ENCODE peak calls at places on chromosome 4, in six cellular contexts. S is IMR-90, F is H9, Z is neuronal stem cell, H is mesenchymal stem cell, O is trophoblast cell. U is an unnamed sample.

GRCh38 chr4:13762126-13762525 is 134.6 kb upstream of the BOD1L1 start:
- DNase-seq in S (peak), F (no peak), Z (no peak), H (no peak), O (no peak), U (no peak)

GRCh38 chr4:122672091-122672490 is 51.2 kb upstream of the IL21 start:
- DNase-seq in S (no peak), F (no peak), Z (no peak), H (no peak), O (no peak), U (no peak)

GRCh38 chr4:147707892-147708672 is 23.8 kb upstream of the ARHGAP10 start:
- DNase-seq in S (peak), F (no peak), Z (no peak), H (peak), O (peak), U (peak)

GRCh38 chr4:45621926-45622325 is 501.9 kb downstream of the GABRG1 start:
- DNase-seq in S (no peak), F (no peak), Z (no peak), H (no peak), O (peak), U (no peak)

GRCh38 chr4:165874799-165875371 is 1.8 kb downstream of the TLL1 start:
- DNase-seq in S (no peak), F (peak), Z (peak), H (peak), O (peak), U (peak)

GRCh38 chr4:109576462-109576861 is 16.4 kb downstream of the MCUB start:
- DNase-seq in S (peak), F (no peak), Z (no peak), H (peak), O (peak), U (no peak)

GRCh38 chr4:130080872-130081451 is 985.0 kb downstream of the C4orf33 start:
- DNase-seq in S (no peak), F (no peak), Z (no peak), H (no peak), O (no peak), U (no peak)

GRCh38 chr4:73718375-73719373 is 21.7 kb upstream of the CXCL8 start:
- DNase-seq in S (no peak), F (no peak), Z (no peak), H (no peak), O (peak), U (no peak)

GRCh38 chr4:38163216-38164006 is 203.2 kb downstream of the PTTG2 start:
- DNase-seq in S (peak), F (no peak), Z (no peak), H (peak), O (no peak), U (no peak)

GRCh38 chr4:102196221-102196620 is 149.1 kb downstream of the SLC39A8 start:
- DNase-seq in S (no peak), F (no peak), Z (no peak), H (peak), O (no peak), U (no peak)

GRCh38 chr4:90028460-90028859 is 98.7 kb upstream of the CCSER1 start:
- DNase-seq in S (no peak), F (no peak), Z (no peak), H (no peak), O (no peak), U (peak)

GRCh38 chr4:138910914-138911336 is 104.7 kb upstream of the NOCT start:
- DNase-seq in S (peak), F (peak), Z (peak), H (peak), O (peak), U (peak)

GRCh38 chr4:81504685-81505598 is 33.2 kb upstream of the RASGEF1B start:
- DNase-seq in S (no peak), F (no peak), Z (no peak), H (no peak), O (peak), U (no peak)

GRCh38 chr4:3514806-3515421 is 17.3 kb downstream of the LRPAP1 start:
- DNase-seq in S (no peak), F (peak), Z (no peak), H (no peak), O (no peak), U (peak)

GRCh38 chr4:31089815-31090214 is 369.6 kb downstream of the PCDH7 start:
- DNase-seq in S (peak), F (no peak), Z (no peak), H (peak), O (no peak), U (no peak)

GRCh38 chr4:153788064-153788418 is 842 bp downstream of the SFRP2 start:
- DNase-seq in S (no peak), F (no peak), Z (no peak), H (no peak), O (no peak), U (peak)

GRCh38 chr4:70008771-70009170 is 13.0 kb downstream of the STATH start:
- DNase-seq in S (no peak), F (no peak), Z (peak), H (no peak), O (no peak), U (peak)

GRCh38 chr4:165326831-165327210 is 648 bp upstream of the MSMO1 start:
- DNase-seq in S (peak), F (peak), Z (no peak), H (no peak), O (peak), U (peak)

GRCh38 chr4:140094701-140095420 is 59.1 kb downstream of the MAML3 start:
- DNase-seq in S (peak), F (peak), Z (no peak), H (no peak), O (peak), U (peak)

GRCh38 chr4:118367872-118368271 is 15.1 kb upstream of the PRSS12 start:
- DNase-seq in S (no peak), F (no peak), Z (no peak), H (no peak), O (no peak), U (no peak)

GRCh38 chr4:168551211-168551610 is 54.4 kb downstream of the PALLD start:
- DNase-seq in S (peak), F (no peak), Z (no peak), H (no peak), O (no peak), U (no peak)

GRCh38 chr4:51894246-51894645 is 51.3 kb downstream of the DCUN1D4 start:
- DNase-seq in S (peak), F (no peak), Z (no peak), H (no peak), O (no peak), U (no peak)

GRCh38 chr4:183658362-183659028 is 490 bp downstream of the RWDD4 start:
- DNase-seq in S (peak), F (peak), Z (no peak), H (peak), O (no peak), U (peak)

GRCh38 chr4:173211838-173212237 is 43.2 kb downstream of the GALNT7 start:
- DNase-seq in S (peak), F (no peak), Z (no peak), H (peak), O (peak), U (peak)

GRCh38 chr4:95839891-95840290 is at the start of gene PDHA2:
- DNase-seq in S (no peak), F (peak), Z (no peak), H (no peak), O (no peak), U (no peak)

GRCh38 chr4:148273501-148273986 is 168.7 kb downstream of the NR3C2 start:
- DNase-seq in S (no peak), F (no peak), Z (no peak), H (no peak), O (no peak), U (peak)

GRCh38 chr4:84279678-84280077 is 219.4 kb downstream of the NKX6-1 start:
- DNase-seq in S (no peak), F (no peak), Z (no peak), H (no peak), O (no peak), U (peak)

GRCh38 chr4:154566639-154567204 is 3.9 kb downstream of the FGB start:
- DNase-seq in S (peak), F (no peak), Z (no peak), H (no peak), O (no peak), U (no peak)

GRCh38 chr4:26715636-26716242 is 131.9 kb downstream of the TBC1D19 start:
- DNase-seq in S (no peak), F (no peak), Z (no peak), H (no peak), O (no peak), U (no peak)

GRCh38 chr4:83974111-83974789 is 438.3 kb downstream of the GPAT3 start:
- DNase-seq in S (no peak), F (no peak), Z (no peak), H (no peak), O (peak), U (no peak)

GRCh38 chr4:78517050-78517652 is 34.4 kb upstream of the ANXA3 start:
- DNase-seq in S (peak), F (no peak), Z (peak), H (peak), O (peak), U (peak)

GRCh38 chr4:152514356-152514755 is 21.5 kb downstream of the FBXW7 start:
- DNase-seq in S (no peak), F (no peak), Z (no peak), H (no peak), O (no peak), U (peak)
- H2AK5ac ChIP-seq in S (no peak), F (no peak), Z (no peak), H (no peak), O (no peak), U (peak)

DNA sequence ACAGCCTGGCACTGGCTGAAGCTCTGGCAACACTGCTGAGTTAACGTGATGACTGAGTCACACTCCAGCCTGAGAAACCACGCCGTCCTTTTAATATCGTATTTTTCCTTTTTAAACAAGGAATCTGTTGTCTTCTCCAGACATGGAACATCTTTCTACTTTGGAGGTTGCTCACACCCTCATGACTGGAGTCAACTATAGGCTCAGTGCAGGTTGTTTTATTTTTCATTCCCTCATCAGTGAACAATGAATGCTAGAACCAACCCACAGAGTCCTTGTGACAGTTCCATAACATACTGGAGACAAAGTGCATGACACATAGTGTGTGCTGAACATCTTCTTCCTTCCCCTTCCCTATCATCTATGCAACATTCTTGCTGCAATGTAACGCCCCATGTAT is 76.8 kb upstream of the CPEB2 start:
- DNase-seq in S (no peak), F (no peak), Z (no peak), H (no peak), O (no peak), U (no peak)
- H2AK5ac ChIP-seq in S (no peak), F (no peak), Z (no peak), H (no peak), O (no peak), U (no peak)

GRCh38 chr4:87989765-87990164 is 14.3 kb downstream of the SPP1 start:
- DNase-seq in S (no peak), F (no peak), Z (no peak), H (no peak), O (no peak), U (no peak)
- H2AK5ac ChIP-seq in S (no peak), F (no peak), Z (no peak), H (no peak), O (no peak), U (no peak)

GRCh38 chr4:145921231-145921630 is 17.4 kb downstream of the ZNF827 start:
- DNase-seq in S (no peak), F (no peak), Z (no peak), H (no peak), O (no peak), U (no peak)

GRCh38 chr4:145920205-145920604 is 18.4 kb downstream of the ZNF827 start:
- DNase-seq in S (peak), F (no peak), Z (no peak), H (peak), O (no peak), U (no peak)
- H2AK5ac ChIP-seq in S (no peak), F (no peak), Z (no peak), H (no peak), O (no peak), U (no peak)

DNA sequence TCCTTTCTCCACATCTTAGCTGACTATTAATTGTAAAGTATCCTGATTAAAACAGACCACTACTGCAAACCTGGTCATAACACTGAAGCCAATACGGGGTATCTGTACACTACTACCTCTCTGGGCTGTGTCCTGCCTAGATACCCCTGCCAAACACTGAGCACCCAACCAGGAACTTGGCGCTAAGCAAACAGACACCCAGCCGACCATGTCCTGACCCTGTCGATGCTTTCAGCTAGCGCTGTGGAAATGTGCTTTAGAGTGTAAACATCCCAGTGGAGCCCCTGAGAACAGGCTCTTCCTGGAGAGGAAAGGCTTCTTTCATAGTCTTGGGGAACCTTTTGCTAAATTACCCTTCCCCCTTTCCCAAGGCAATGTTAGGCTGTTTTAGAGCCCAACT is 52.9 kb downstream of the CCNG2 start:
- DNase-seq in S (no peak), F (no peak), Z (no peak), H (no peak), O (no peak), U (no peak)
- H2AK5ac ChIP-seq in S (no peak), F (no peak), Z (no peak), H (no peak), O (no peak), U (no peak)

GRCh38 chr4:175033162-175033561 is 115.0 kb downstream of the ADAM29 start:
- DNase-seq in S (no peak), F (no peak), Z (no peak), H (no peak), O (no peak), U (no peak)
- H2AK5ac ChIP-seq in S (no peak), F (no peak), Z (no peak), H (no peak), O (no peak), U (no peak)

DNA sequence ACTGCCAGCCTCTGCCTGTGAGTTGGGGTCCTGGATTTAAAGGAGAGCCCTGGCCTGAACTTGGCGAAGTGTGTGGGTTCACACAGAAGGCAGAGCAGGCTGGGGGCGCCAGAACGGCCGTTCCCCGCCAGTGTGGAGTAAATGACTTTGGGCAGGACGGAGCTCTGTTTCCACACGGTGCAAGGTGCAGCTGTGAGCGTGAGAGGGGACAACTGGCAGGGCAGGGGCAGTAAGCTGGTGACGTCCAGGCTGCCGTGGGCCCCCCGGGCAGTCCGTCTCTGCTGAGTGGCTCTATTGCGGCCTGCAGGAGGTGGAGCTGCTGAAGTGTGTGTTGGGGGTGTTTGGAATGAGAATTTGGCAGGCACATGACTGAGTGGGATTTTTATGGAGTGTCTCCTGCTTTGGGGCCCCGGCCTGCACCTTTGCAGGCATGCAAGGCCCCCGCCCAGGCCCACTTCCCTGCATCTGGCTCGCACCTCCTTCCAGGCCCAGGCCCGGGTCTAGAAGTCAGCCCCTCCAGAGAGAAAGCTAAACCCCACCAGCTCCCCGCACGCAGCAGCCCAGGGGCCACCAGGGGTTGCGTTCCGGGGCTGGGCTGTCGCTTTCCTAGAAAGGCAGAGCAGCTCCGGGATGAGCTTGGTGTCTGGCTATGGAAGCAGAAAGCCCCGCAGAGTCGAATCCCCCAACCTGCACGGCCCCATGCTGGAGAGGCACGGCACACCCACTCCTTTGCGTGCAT is 62.2 kb upstream of the GRPEL1 start:
- DNase-seq in S (no peak), F (no peak), Z (no peak), H (no peak), O (no peak), U (no peak)
- H2AK5ac ChIP-seq in S (no peak), F (no peak), Z (peak), H (no peak), O (no peak), U (no peak)

DNA sequence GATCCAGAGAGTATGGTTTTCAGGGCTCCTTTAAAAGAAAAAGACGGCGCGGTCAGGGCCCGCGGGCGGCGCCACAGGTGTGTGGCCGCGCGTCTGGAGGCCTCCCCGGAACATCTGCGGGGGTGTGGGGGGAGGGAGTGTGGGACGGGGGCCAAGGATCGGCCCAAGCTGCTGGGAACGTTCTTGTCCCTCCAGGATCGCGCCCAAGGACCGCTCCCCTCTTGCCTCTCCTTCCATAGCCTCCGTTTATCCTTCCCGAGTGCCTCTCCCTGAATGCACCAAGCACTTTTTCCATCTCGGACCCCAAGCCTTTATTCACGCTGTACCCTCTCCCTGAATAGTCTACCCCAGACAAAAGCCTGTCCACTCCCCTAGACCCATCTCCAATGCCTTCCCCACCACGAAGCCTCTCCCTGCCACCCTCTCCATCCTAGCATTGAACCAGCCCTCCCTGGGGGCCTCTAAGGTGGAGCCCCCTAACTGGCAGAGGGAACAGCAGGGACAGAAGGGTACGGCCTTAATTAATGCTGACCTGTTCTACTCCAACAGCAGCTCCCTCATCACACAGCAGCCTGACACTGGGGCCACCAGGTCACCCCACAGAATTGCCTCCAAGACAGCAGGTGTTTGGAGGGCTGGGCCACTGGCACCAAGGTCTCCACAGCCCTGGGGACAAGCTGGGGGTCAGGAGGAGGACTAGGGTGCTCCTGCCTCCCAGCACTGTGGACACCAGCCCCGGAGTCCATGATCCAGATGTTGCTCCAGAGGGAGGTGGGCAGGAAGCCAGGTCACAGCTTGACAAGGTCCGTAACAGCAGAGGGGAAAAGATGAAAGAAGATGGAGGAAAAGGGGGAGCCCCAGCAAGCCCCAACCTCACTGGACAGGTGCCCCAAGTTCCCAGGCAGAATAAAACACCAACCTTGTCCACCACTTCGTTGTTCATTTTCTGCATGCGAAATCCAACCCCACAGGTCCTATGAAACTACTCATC is 3.9 kb downstream of the CRMP1 start:
- DNase-seq in S (no peak), F (no peak), Z (no peak), H (no peak), O (no peak), U (no peak)
- H2AK5ac ChIP-seq in S (no peak), F (no peak), Z (peak), H (no peak), O (no peak), U (no peak)

GRCh38 chr4:2260336-2261109 is 1.4 kb downstream of the MXD4 start:
- DNase-seq in S (no peak), F (peak), Z (no peak), H (no peak), O (peak), U (no peak)
- H2AK5ac ChIP-seq in S (peak), F (no peak), Z (peak), H (peak), O (no peak), U (no peak)

DNA sequence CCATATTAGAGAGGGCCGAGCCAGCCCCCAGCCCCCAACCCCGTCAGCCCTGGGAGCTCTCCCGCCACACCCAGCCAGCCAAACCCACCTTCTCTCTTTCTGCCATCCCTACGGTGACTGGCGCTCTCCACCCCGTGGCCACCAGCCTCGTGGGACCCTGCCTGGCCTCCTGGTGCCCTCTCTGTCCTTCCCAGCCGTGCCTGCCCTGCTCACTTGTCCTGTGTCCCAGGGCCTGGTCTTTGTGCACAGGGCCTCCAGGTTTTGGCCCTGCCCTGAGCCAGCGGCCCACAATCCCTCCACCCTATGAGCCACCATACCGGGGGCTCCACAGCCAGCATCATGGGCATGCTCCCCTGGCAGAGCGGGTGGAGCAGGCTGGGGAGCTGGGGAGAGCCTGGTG is 77.4 kb downstream of the ABLIM2 start:
- DNase-seq in S (no peak), F (no peak), Z (no peak), H (no peak), O (no peak), U (no peak)
- H2AK5ac ChIP-seq in S (no peak), F (no peak), Z (peak), H (no peak), O (no peak), U (no peak)

U was measured in mesendoderm.